ENCODE peak calls at places on chromosome 17, in seven cellular contexts. U, T, M, O, W, V and F are unnamed samples.
A peak's percentile ranks its signal among the peaks of the same experiment; 100 is the strongest.

GRCh38 chr17:19905514-19905913 is 37.8 kb upstream of the ULK2 start:
- DNase-seq in U (no peak), T (no peak), M (no peak), O (no peak), W (no peak), V (no peak), F (no peak)

GRCh38 chr17:75352079-75352569 is 53.4 kb downstream of the GRB2 start:
- DNase-seq in U (peak; percentile 87), T (no peak), M (no peak), O (peak; percentile 44), W (no peak), V (no peak), F (no peak)

GRCh38 chr17:50056961-50057330 is 1.0 kb downstream of the ITGA3 start:
- DNase-seq in U (peak; percentile 85), T (peak; percentile 76), M (no peak), O (peak; percentile 68), W (no peak), V (no peak), F (no peak)

GRCh38 chr17:62206550-62206949 is 141.5 kb upstream of the MED13 start:
- DNase-seq in U (no peak), T (no peak), M (no peak), O (no peak), W (no peak), V (no peak), F (no peak)

GRCh38 chr17:72602517-72603345 is 481.9 kb downstream of the SOX9 start:
- DNase-seq in U (peak; percentile 89), T (peak; percentile 78), M (peak; percentile 60), O (peak; percentile 95), W (no peak), V (no peak), F (no peak)

GRCh38 chr17:40564883-40565744 is at the start of gene CCR7:
- DNase-seq in U (peak; percentile 76), T (no peak), M (peak; percentile 12), O (no peak), W (no peak), V (peak; percentile 83), F (peak; percentile 66)

GRCh38 chr17:61520897-61521296 is 68.7 kb downstream of the TBX4 start:
- DNase-seq in U (no peak), T (no peak), M (no peak), O (no peak), W (no peak), V (no peak), F (no peak)

GRCh38 chr17:50149425-50150353 is 788 bp downstream of the PPP1R9B start:
- DNase-seq in U (peak; percentile 89), T (peak; percentile 82), M (peak; percentile 90), O (peak; percentile 67), W (no peak), V (peak; percentile 57), F (peak; percentile 51)

GRCh38 chr17:43832976-43833829 is at the start of gene MPP3:
- DNase-seq in U (peak; percentile 85), T (peak; percentile 86), M (peak; percentile 86), O (peak; percentile 66), W (no peak), V (peak; percentile 17), F (peak; percentile 48)

GRCh38 chr17:61057257-61057656 is 342.4 kb upstream of the TBX2 start:
- DNase-seq in U (no peak), T (no peak), M (no peak), O (no peak), W (no peak), V (no peak), F (no peak)

GRCh38 chr17:13385481-13385907 is 216.2 kb downstream of the HS3ST3A1 start:
- DNase-seq in U (no peak), T (no peak), M (no peak), O (peak; percentile 67), W (no peak), V (no peak), F (no peak)

GRCh38 chr17:43766413-43767052 is 7.9 kb upstream of the SOST start:
- DNase-seq in U (peak; percentile 90), T (peak; percentile 50), M (no peak), O (peak; percentile 28), W (no peak), V (no peak), F (peak; percentile 32)

GRCh38 chr17:8644507-8644902 is 14.0 kb upstream of the MYH10 start:
- DNase-seq in U (no peak), T (no peak), M (no peak), O (no peak), W (no peak), V (no peak), F (no peak)

GRCh38 chr17:78828470-78829185 is 12.0 kb downstream of the USP36 start:
- DNase-seq in U (peak; percentile 89), T (no peak), M (no peak), O (peak; percentile 56), W (no peak), V (no peak), F (no peak)

GRCh38 chr17:81239714-81240555 is 817 bp downstream of the NDUFAF8 start:
- DNase-seq in U (no peak), T (no peak), M (peak; percentile 63), O (no peak), W (no peak), V (peak; percentile 19), F (peak; percentile 25)

GRCh38 chr17:39069114-39069756 is 82.2 kb downstream of the PLXDC1 start:
- DNase-seq in U (peak; percentile 74), T (no peak), M (no peak), O (peak; percentile 46), W (no peak), V (no peak), F (no peak)

GRCh38 chr17:81329279-81329926 is 34.3 kb upstream of the SLC38A10 start:
- DNase-seq in U (peak; percentile 96), T (peak; percentile 92), M (peak; percentile 84), O (peak; percentile 90), W (no peak), V (no peak), F (no peak)

GRCh38 chr17:18960803-18961511 is 9.0 kb downstream of the SLC5A10 start:
- DNase-seq in U (peak; percentile 98), T (peak; percentile 93), M (peak; percentile 89), O (peak; percentile 32), W (peak; percentile 10), V (peak; percentile 50), F (peak; percentile 49)

GRCh38 chr17:67053438-67054000 is 9.2 kb downstream of the CACNG1 start:
- DNase-seq in U (peak; percentile 35), T (no peak), M (no peak), O (no peak), W (no peak), V (no peak), F (no peak)

GRCh38 chr17:34755981-34756669 is 176.7 kb downstream of the TMEM132E start:
- DNase-seq in U (peak; percentile 42), T (no peak), M (no peak), O (no peak), W (no peak), V (no peak), F (no peak)
- H3K9me3 ChIP-seq in U (no peaks in the 10 kb centered on the region), T (no peaks in the 10 kb centered on the region), M (no peaks in the 10 kb centered on the region), O (no peaks in the 10 kb centered on the region), W (no peaks in the 10 kb centered on the region), V (no peaks in the 10 kb centered on the region), F (no peaks in the 10 kb centered on the region)

DNA sequence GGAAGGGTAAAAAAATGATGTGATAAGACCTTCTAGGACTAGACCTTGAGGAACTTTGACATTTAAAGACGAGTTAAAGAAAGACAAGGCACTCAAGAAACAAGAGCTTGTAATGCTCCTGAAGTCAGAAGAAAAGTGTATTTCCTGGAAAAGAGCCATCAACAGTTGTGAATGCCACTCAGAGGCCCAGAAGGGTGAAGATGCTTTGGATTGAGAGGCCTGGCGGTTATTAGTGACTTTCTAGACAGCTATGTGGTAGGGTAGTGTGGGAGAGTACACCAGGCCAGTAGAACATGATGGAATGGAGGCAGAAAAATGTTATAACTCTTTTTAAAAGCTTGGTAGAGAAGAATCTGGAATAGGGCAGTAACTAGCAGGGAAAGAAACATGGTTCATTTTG is 34.1 kb upstream of the ANKFN1 start:
- DNase-seq in U (no peak), T (no peak), M (no peak), O (no peak), W (no peak), V (no peak), F (no peak)
- H3K9me3 ChIP-seq in U (no peaks in the 10 kb centered on the region), T (no peaks in the 10 kb centered on the region), M (no peaks in the 10 kb centered on the region), O (no peaks in the 10 kb centered on the region), W (no peaks in the 10 kb centered on the region), V (no peaks in the 10 kb centered on the region), F (no peaks in the 10 kb centered on the region)

DNA sequence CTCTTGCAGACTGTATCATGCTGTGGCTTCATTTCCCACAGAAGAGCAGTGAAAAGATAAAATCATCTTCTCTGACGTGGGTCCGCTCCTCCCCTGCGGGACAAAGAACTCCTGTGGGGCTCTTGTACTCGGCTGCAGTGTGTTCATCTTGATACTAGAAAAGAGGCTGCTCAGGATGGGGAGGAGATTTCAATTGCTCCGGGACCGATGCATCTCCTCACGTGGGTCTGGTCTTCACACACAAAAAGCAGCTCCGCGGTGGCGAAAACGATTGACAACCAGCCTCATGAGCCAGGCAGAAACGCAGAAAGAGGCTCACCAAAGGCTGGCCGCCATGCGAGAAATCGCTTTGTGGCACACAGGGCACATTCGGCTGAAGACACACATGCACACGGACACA is 14.4 kb upstream of the KCNJ18 start:
- DNase-seq in U (no peak), T (no peak), M (peak; percentile 33), O (no peak), W (no peak), V (no peak), F (no peak)
- H3K9me3 ChIP-seq in U (peaks cover 12% of the 10 kb centered on the region), T (peaks cover 12% of the 10 kb centered on the region), M (no peaks in the 10 kb centered on the region), O (no peaks in the 10 kb centered on the region), W (peaks cover 3% of the 10 kb centered on the region), V (no peaks in the 10 kb centered on the region), F (no peaks in the 10 kb centered on the region)

GRCh38 chr17:82947051-82947991 is 107.5 kb upstream of the ZNF750 start:
- DNase-seq in U (no peak), T (peak; percentile 18), M (peak; percentile 38), O (no peak), W (no peak), V (no peak), F (no peak)

GRCh38 chr17:82948081-82948511 is 108.3 kb upstream of the ZNF750 start:
- DNase-seq in U (no peak), T (peak; percentile 16), M (peak; percentile 28), O (no peak), W (no peak), V (no peak), F (no peak)

GRCh38 chr17:82949361-82949760 is 109.5 kb upstream of the ZNF750 start:
- DNase-seq in U (no peak), T (no peak), M (peak; percentile 16), O (no peak), W (no peak), V (no peak), F (no peak)

GRCh38 chr17:82949984-82950383 is 110.2 kb upstream of the ZNF750 start:
- DNase-seq in U (no peak), T (peak; percentile 5), M (peak; percentile 14), O (no peak), W (no peak), V (no peak), F (no peak)

GRCh38 chr17:82948957-82949356 is 109.1 kb upstream of the ZNF750 start:
- DNase-seq in U (no peak), T (no peak), M (peak; percentile 3), O (no peak), W (no peak), V (no peak), F (no peak)
- H3K9me3 ChIP-seq in U (peaks cover 98% of the 10 kb centered on the region), T (peaks cover 38% of the 10 kb centered on the region), M (no peaks in the 10 kb centered on the region), O (no peaks in the 10 kb centered on the region), W (peaks cover 35% of the 10 kb centered on the region), V (peaks cover 22% of the 10 kb centered on the region), F (peaks cover 8% of the 10 kb centered on the region)

DNA sequence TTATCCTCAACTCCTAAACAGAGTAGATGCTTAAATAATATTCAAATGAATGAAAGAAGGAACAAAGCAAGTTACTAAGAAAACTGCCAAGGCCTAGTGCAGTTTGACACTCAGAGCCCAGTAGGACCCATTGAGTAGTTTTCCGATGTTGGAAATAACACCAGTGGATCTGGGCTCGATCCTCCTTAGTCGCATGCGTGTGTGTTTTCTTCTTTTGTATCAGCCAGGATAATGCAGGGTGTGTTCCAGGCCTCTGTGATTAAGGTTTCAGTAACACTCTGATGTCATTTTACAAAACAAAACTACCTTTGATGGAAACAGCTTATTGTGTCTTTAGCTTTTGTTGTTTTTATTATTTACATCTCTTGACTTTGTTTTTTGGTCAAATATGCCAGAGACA is 24.5 kb downstream of the KSR1 start:
- DNase-seq in U (no peak), T (no peak), M (no peak), O (no peak), W (no peak), V (no peak), F (no peak)
- H3K9me3 ChIP-seq in U (no peaks in the 10 kb centered on the region), T (no peaks in the 10 kb centered on the region), M (no peaks in the 10 kb centered on the region), O (no peaks in the 10 kb centered on the region), W (no peaks in the 10 kb centered on the region), V (no peaks in the 10 kb centered on the region), F (no peaks in the 10 kb centered on the region)